ENCODE peak calls at places on chromosome 7, in six cellular contexts. W is PC-9, A is cardiac muscle cell, I is GM23248, L is aorta, Q is GM12878. Y is an unnamed sample. For H3K36me3, the result is how much of the 10 kb centered on the place peaks cover.

GRCh38 chr7:133121175-133121844 is 39.4 kb upstream of the CHCHD3 start:
- DNase-seq in W (no peak), A (no peak), I (no peak), L (no peak), Q (no peak), Y (no peak)

GRCh38 chr7:141700848-141701371 is 1.1 kb downstream of the DENND11 start:
- DNase-seq in W (no peak), A (no peak), I (peak), L (no peak), Q (no peak), Y (peak)

GRCh38 chr7:130887182-130888016 is 153.4 kb upstream of the KLF14 start:
- DNase-seq in W (peak), A (peak), I (peak), L (no peak), Q (no peak), Y (no peak)

GRCh38 chr7:139820089-139820488 is 9.0 kb upstream of the TBXAS1 start:
- DNase-seq in W (no peak), A (no peak), I (no peak), L (no peak), Q (no peak), Y (no peak)

GRCh38 chr7:115499966-115500365 is 530.6 kb downstream of the TFEC start:
- DNase-seq in W (no peak), A (no peak), I (no peak), L (no peak), Q (no peak), Y (no peak)

GRCh38 chr7:139752148-139752547 is 25.6 kb downstream of the HIPK2 start:
- DNase-seq in W (no peak), A (no peak), I (no peak), L (no peak), Q (no peak), Y (no peak)

GRCh38 chr7:158080899-158081445 is 506.7 kb downstream of the PTPRN2 start:
- DNase-seq in W (no peak), A (no peak), I (no peak), L (no peak), Q (no peak), Y (no peak)

GRCh38 chr7:42691030-42691639 is 220.7 kb downstream of the C7orf25 start:
- DNase-seq in W (no peak), A (peak), I (peak), L (no peak), Q (no peak), Y (no peak)

GRCh38 chr7:69803699-69804516 is 205.6 kb downstream of the AUTS2 start:
- DNase-seq in W (no peak), A (no peak), I (no peak), L (no peak), Q (peak), Y (no peak)

GRCh38 chr7:43450894-43451293 is 132.0 kb upstream of the STK17A start:
- DNase-seq in W (no peak), A (no peak), I (no peak), L (no peak), Q (no peak), Y (no peak)

GRCh38 chr7:131753620-131754222 is 197.3 kb upstream of the PODXL start:
- DNase-seq in W (no peak), A (peak), I (peak), L (no peak), Q (no peak), Y (peak)

GRCh38 chr7:143005632-143006260 is 21.2 kb downstream of the OR9A2 start:
- DNase-seq in W (no peak), A (no peak), I (no peak), L (no peak), Q (no peak), Y (no peak)

GRCh38 chr7:519429-519973 is at the start of gene PDGFA:
- DNase-seq in W (no peak), A (peak), I (peak), L (no peak), Q (no peak), Y (peak)

GRCh38 chr7:46576950-46577349 is 655.9 kb upstream of the IGFBP3 start:
- DNase-seq in W (peak), A (peak), I (peak), L (no peak), Q (no peak), Y (no peak)

GRCh38 chr7:89761173-89761572 is 393.1 kb upstream of the STEAP1 start:
- DNase-seq in W (no peak), A (no peak), I (no peak), L (no peak), Q (no peak), Y (no peak)

GRCh38 chr7:32416846-32417245 is 73.3 kb downstream of the LSM5 start:
- DNase-seq in W (no peak), A (no peak), I (no peak), L (no peak), Q (no peak), Y (no peak)

GRCh38 chr7:137091396-137091795 is 222.9 kb downstream of the CHRM2 start:
- DNase-seq in W (no peak), A (peak), I (no peak), L (no peak), Q (no peak), Y (no peak)

GRCh38 chr7:74226633-74227032 is 16.8 kb downstream of the LAT2 start:
- DNase-seq in W (no peak), A (no peak), I (no peak), L (no peak), Q (no peak), Y (no peak)

GRCh38 chr7:12570529-12571461 is at the start of gene SCIN:
- DNase-seq in W (no peak), A (peak), I (peak), L (peak), Q (no peak), Y (peak)

GRCh38 chr7:128878226-128879105 is 15.8 kb downstream of the ATP6V1F start:
- DNase-seq in W (no peak), A (no peak), I (no peak), L (peak), Q (no peak), Y (no peak)

GRCh38 chr7:45052011-45052410 is 36.8 kb downstream of the NACAD start:
- DNase-seq in W (no peak), A (no peak), I (no peak), L (peak), Q (no peak), Y (no peak)

GRCh38 chr7:157722137-157723060 is 385.6 kb downstream of the DNAJB6 start:
- DNase-seq in W (no peak), A (no peak), I (no peak), L (peak), Q (no peak), Y (no peak)

GRCh38 chr7:124077546-124077945 is 44.7 kb upstream of the TMEM229A start:
- DNase-seq in W (no peak), A (no peak), I (no peak), L (no peak), Q (no peak), Y (no peak)

GRCh38 chr7:138992052-138992531 is 10.9 kb upstream of the KIAA1549 start:
- DNase-seq in W (no peak), A (no peak), I (peak), L (no peak), Q (no peak), Y (no peak)

GRCh38 chr7:39069046-39069445 is 91.3 kb downstream of the POU6F2 start:
- DNase-seq in W (peak), A (no peak), I (no peak), L (no peak), Q (no peak), Y (no peak)

GRCh38 chr7:90532231-90532929 is 62.9 kb downstream of the PTTG1IP2 start:
- DNase-seq in W (no peak), A (no peak), I (no peak), L (no peak), Q (peak), Y (no peak)

GRCh38 chr7:111499027-111499426 is 63.3 kb downstream of the IMMP2L start:
- DNase-seq in W (peak), A (peak), I (peak), L (no peak), Q (no peak), Y (no peak)

GRCh38 chr7:117271566-117271965 is 51.3 kb downstream of the WNT2 start:
- DNase-seq in W (no peak), A (no peak), I (no peak), L (no peak), Q (no peak), Y (no peak)

GRCh38 chr7:42234736-42235135 is 2.3 kb downstream of the GLI3 start:
- DNase-seq in W (no peak), A (no peak), I (no peak), L (no peak), Q (no peak), Y (no peak)

GRCh38 chr7:157827863-157828160 is 491.0 kb downstream of the DNAJB6 start:
- DNase-seq in W (no peak), A (no peak), I (no peak), L (peak), Q (no peak), Y (no peak)

GRCh38 chr7:44398506-44398905 is 73.1 kb upstream of the CAMK2B start:
- DNase-seq in W (no peak), A (peak), I (no peak), L (no peak), Q (no peak), Y (no peak)

GRCh38 chr7:95246935-95247370 is 77.4 kb downstream of the PON1 start:
- DNase-seq in W (peak), A (peak), I (peak), L (no peak), Q (peak), Y (peak)

GRCh38 chr7:77989981-77990566 is 191.5 kb downstream of the PHTF2 start:
- DNase-seq in W (peak), A (peak), I (no peak), L (no peak), Q (no peak), Y (no peak)

GRCh38 chr7:106744507-106745180 is 83.7 kb upstream of the CCDC71L start:
- DNase-seq in W (no peak), A (no peak), I (no peak), L (no peak), Q (no peak), Y (no peak)

DNA sequence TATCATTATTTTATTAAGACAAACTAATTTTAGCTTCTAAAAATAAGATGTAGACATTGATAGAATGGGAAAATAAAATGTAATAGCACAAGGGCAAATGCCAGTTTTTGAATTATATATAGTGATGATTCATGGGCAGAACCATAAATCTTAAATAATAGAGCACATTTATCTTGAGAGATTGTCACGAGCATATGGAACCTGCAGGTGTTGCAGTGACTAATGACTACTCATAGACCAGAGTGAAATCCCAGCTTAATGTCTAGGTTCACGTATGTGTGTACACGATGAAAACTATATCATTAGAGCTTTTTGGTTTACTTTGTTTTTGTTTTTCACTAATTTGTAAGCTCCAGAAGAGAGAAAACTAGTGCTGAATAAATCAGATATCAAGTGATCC is 150.2 kb upstream of the CACNA2D1 start:
- DNase-seq in W (peak), A (no peak), I (no peak), L (no peak), Q (no peak), Y (no peak)
- H3K36me3 ChIP-seq in W (under half), A (under half), I (under half), L (under half), Q (under half), Y (under half)

GRCh38 chr7:40753455-40753854 is 618.6 kb downstream of the SUGCT start:
- DNase-seq in W (no peak), A (no peak), I (peak), L (no peak), Q (no peak), Y (no peak)
- H3K4me3 ChIP-seq in W (no peak), A (no peak), I (no peak), L (no peak), Q (no peak), Y (no peak)

GRCh38 chr7:101248276-101248675 is 3.4 kb upstream of the FIS1 start:
- DNase-seq in W (no peak), A (no peak), I (no peak), L (no peak), Q (no peak), Y (no peak)

GRCh38 chr7:101243786-101244384 is 996 bp downstream of the FIS1 start:
- DNase-seq in W (no peak), A (peak), I (peak), L (no peak), Q (no peak), Y (no peak)

GRCh38 chr7:101241015-101241363 is 3.4 kb upstream of the CLDN15 start:
- DNase-seq in W (no peak), A (peak), I (peak), L (no peak), Q (no peak), Y (no peak)

GRCh38 chr7:101245147-101245668 is 327 bp upstream of the FIS1 start:
- DNase-seq in W (no peak), A (no peak), I (no peak), L (no peak), Q (no peak), Y (no peak)

DNA sequence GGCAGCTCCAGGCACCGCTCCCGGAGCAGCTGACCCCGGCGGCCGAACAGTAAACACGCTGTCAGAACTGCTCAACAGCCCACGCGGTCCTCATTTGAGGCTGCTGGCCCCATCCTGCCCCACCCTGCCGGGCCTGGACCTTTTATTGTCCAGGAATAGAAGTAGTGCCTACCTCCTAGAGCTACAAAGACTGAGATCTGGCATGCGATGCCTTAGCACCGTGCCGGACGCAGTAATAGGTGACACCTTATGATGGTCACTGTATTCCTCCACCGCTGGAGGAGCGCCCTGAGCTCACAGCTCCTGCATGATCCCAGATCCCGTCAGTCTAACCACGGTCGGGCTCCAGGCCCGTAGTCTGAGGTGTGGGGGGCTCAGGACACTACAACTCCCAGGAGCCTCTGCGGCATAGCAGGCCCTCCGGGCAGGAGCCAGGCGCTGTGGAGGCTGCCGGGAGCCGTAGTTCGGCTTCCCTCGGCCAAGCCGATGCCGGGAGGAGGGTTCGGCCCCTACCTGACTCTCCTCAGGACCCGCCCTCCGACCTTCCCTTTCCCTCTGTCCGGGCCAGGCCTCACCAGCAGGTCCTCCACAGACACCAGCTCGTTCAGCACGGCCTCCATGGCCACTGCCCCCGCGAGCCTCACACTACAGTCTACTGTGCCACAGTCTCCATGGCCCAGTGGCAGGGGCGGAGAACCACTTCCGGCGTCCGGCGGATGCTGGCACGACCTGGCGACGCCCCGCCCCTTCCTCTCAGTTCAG is at the start of gene FIS1:
- DNase-seq in W (peak), A (peak), I (peak), L (peak), Q (peak), Y (peak)
- H3K36me3 ChIP-seq in W (under half), A (under half), I (under half), L (under half), Q (under half), Y (under half)

GRCh38 chr7:2530076-2530967 is 10.7 kb downstream of the LFNG start:
- DNase-seq in W (peak), A (no peak), I (peak), L (no peak), Q (peak), Y (no peak)
- H3K4me3 ChIP-seq in W (no peak), A (no peak), I (peak), L (no peak), Q (no peak), Y (no peak)

GRCh38 chr7:98956469-98956868 is 78.1 kb downstream of the TRRAP start:
- DNase-seq in W (no peak), A (no peak), I (no peak), L (no peak), Q (no peak), Y (no peak)
- H3K36me3 ChIP-seq in W (under half), A (half or more), I (under half), L (under half), Q (under half), Y (half or more)

GRCh38 chr7:151603951-151604350 is 84.3 kb upstream of the RHEB start:
- DNase-seq in W (no peak), A (no peak), I (no peak), L (no peak), Q (no peak), Y (no peak)
- H3K4me3 ChIP-seq in W (no peak), A (no peak), I (no peak), L (no peak), Q (no peak), Y (no peak)

Y was measured in HAP-1.